ENCODE peak calls at places on chromosomes 1 and 21, in ten cellular contexts. One of them, this sample, is unnamed.

GRCh38 chr1:14553711-14554110 is 44.8 kb upstream of the KAZN start:
- DNase-seq in HepG2: no peak
- DNase-seq in SK-N-SH: no peak
- DNase-seq in K562: no peak
- DNase-seq in suprapubic skin: no peak
- DNase-seq in GM12878: no peak
- DNase-seq in transverse colon: no peak
- DNase-seq in sigmoid colon: no peak
- DNase-seq in H1: no peak
- DNase-seq in upper lobe of left lung: no peak
- DNase-seq in this sample: no peak

GRCh38 chr21:41762236-41762635 is 4.6 kb downstream of the RIPK4 start:
- DNase-seq in K562: no peak
- DNase-seq in transverse colon: no peak
- DNase-seq in upper lobe of left lung: no peak
- DNase-seq in HepG2: no peak
- DNase-seq in H1: peak; percentile 71
- DNase-seq in suprapubic skin: no peak
- DNase-seq in sigmoid colon: no peak
- DNase-seq in SK-N-SH: no peak
- DNase-seq in GM12878: no peak
- DNase-seq in this sample: no peak

GRCh38 chr1:150142083-150142482 is 7.6 kb upstream of the PLEKHO1 start:
- DNase-seq in suprapubic skin: no peak
- DNase-seq in sigmoid colon: no peak
- DNase-seq in transverse colon: no peak
- DNase-seq in K562: no peak
- DNase-seq in SK-N-SH: no peak
- DNase-seq in H1: no peak
- DNase-seq in HepG2: no peak
- DNase-seq in GM12878: no peak
- DNase-seq in upper lobe of left lung: no peak
- DNase-seq in this sample: no peak

GRCh38 chr1:37038079-37038702 is 3.9 kb upstream of the GRIK3 start:
- DNase-seq in H1: no peak
- DNase-seq in GM12878: no peak
- DNase-seq in suprapubic skin: no peak
- DNase-seq in HepG2: no peak
- DNase-seq in K562: peak; percentile 6
- DNase-seq in SK-N-SH: peak; percentile 54
- DNase-seq in upper lobe of left lung: no peak
- DNase-seq in sigmoid colon: no peak
- DNase-seq in transverse colon: no peak
- DNase-seq in this sample: no peak

GRCh38 chr1:14924455-14925325 is 228.9 kb upstream of the TMEM51 start:
- DNase-seq in GM12878: no peak
- DNase-seq in transverse colon: peak; percentile 50
- DNase-seq in suprapubic skin: no peak
- DNase-seq in HepG2: no peak
- DNase-seq in upper lobe of left lung: peak; percentile 93
- DNase-seq in K562: peak; percentile 72
- DNase-seq in H1: no peak
- DNase-seq in SK-N-SH: peak; percentile 90
- DNase-seq in sigmoid colon: no peak
- DNase-seq in this sample: peak; percentile 57

GRCh38 chr1:193241132-193241827 is 54.9 kb upstream of the B3GALT2 start:
- DNase-seq in suprapubic skin: no peak
- DNase-seq in upper lobe of left lung: peak; percentile 28
- DNase-seq in H1: no peak
- DNase-seq in GM12878: no peak
- DNase-seq in K562: no peak
- DNase-seq in transverse colon: no peak
- DNase-seq in sigmoid colon: no peak
- DNase-seq in HepG2: no peak
- DNase-seq in SK-N-SH: no peak
- DNase-seq in this sample: no peak

GRCh38 chr1:3306583-3307285 is 147.7 kb upstream of the ARHGEF16 start:
- DNase-seq in K562: no peak
- DNase-seq in SK-N-SH: no peak
- DNase-seq in GM12878: no peak
- DNase-seq in suprapubic skin: no peak
- DNase-seq in sigmoid colon: no peak
- DNase-seq in transverse colon: no peak
- DNase-seq in upper lobe of left lung: no peak
- DNase-seq in HepG2: no peak
- DNase-seq in H1: no peak
- DNase-seq in this sample: no peak

GRCh38 chr1:53949651-53950050 is 3.5 kb downstream of the LRRC42 start:
- DNase-seq in transverse colon: no peak
- DNase-seq in SK-N-SH: no peak
- DNase-seq in GM12878: no peak
- DNase-seq in K562: no peak
- DNase-seq in suprapubic skin: no peak
- DNase-seq in sigmoid colon: no peak
- DNase-seq in H1: no peak
- DNase-seq in HepG2: no peak
- DNase-seq in upper lobe of left lung: no peak
- DNase-seq in this sample: no peak

GRCh38 chr1:164748253-164748899 is 189.4 kb downstream of the PBX1 start:
- DNase-seq in upper lobe of left lung: no peak
- DNase-seq in K562: peak; percentile 18
- DNase-seq in SK-N-SH: no peak
- DNase-seq in H1: no peak
- DNase-seq in suprapubic skin: no peak
- DNase-seq in GM12878: no peak
- DNase-seq in HepG2: peak; percentile 10
- DNase-seq in transverse colon: no peak
- DNase-seq in sigmoid colon: peak; percentile 78
- DNase-seq in this sample: no peak

GRCh38 chr1:153434746-153435455 is 18.6 kb downstream of the S100A7A start:
- DNase-seq in H1: no peak
- DNase-seq in K562: peak; percentile 87
- DNase-seq in suprapubic skin: no peak
- DNase-seq in upper lobe of left lung: no peak
- DNase-seq in SK-N-SH: no peak
- DNase-seq in transverse colon: no peak
- DNase-seq in HepG2: no peak
- DNase-seq in GM12878: no peak
- DNase-seq in sigmoid colon: no peak
- DNase-seq in this sample: no peak

GRCh38 chr1:222464841-222465210 is 83.1 kb downstream of the HHIPL2 start:
- DNase-seq in H1: peak; percentile 80
- DNase-seq in transverse colon: peak; percentile 44
- DNase-seq in HepG2: peak; percentile 63
- DNase-seq in GM12878: peak; percentile 61
- DNase-seq in SK-N-SH: peak; percentile 62
- DNase-seq in sigmoid colon: peak; percentile 67
- DNase-seq in K562: peak; percentile 87
- DNase-seq in upper lobe of left lung: no peak
- DNase-seq in suprapubic skin: no peak
- DNase-seq in this sample: peak; percentile 36

GRCh38 chr1:245235156-245235555 is 80.4 kb downstream of the KIF26B start:
- DNase-seq in K562: no peak
- DNase-seq in sigmoid colon: no peak
- DNase-seq in H1: no peak
- DNase-seq in HepG2: no peak
- DNase-seq in upper lobe of left lung: no peak
- DNase-seq in transverse colon: no peak
- DNase-seq in SK-N-SH: no peak
- DNase-seq in GM12878: no peak
- DNase-seq in suprapubic skin: no peak
- DNase-seq in this sample: peak; percentile 46

GRCh38 chr1:167797005-167797404 is 75.2 kb downstream of the MPZL1 start:
- DNase-seq in suprapubic skin: peak; percentile 83
- DNase-seq in H1: no peak
- DNase-seq in transverse colon: peak; percentile 47
- DNase-seq in upper lobe of left lung: no peak
- DNase-seq in GM12878: no peak
- DNase-seq in sigmoid colon: peak; percentile 96
- DNase-seq in SK-N-SH: no peak
- DNase-seq in HepG2: no peak
- DNase-seq in K562: peak; percentile 56
- DNase-seq in this sample: peak; percentile 28

GRCh38 chr1:8410791-8411190 is 92.9 kb downstream of the SLC45A1 start:
- DNase-seq in HepG2: no peak
- DNase-seq in suprapubic skin: no peak
- DNase-seq in K562: no peak
- DNase-seq in H1: no peak
- DNase-seq in sigmoid colon: no peak
- DNase-seq in transverse colon: no peak
- DNase-seq in GM12878: no peak
- DNase-seq in SK-N-SH: no peak
- DNase-seq in upper lobe of left lung: no peak
- DNase-seq in this sample: no peak
- H3K27ac ChIP-seq in HepG2: no peak overlapping the region
- H3K27ac ChIP-seq in suprapubic skin: peak overlapping the region; percentile 70
- H3K27ac ChIP-seq in K562: no peak overlapping the region
- H3K27ac ChIP-seq in H1: no peak overlapping the region
- H3K27ac ChIP-seq in sigmoid colon: peak overlapping the region; percentile 96
- H3K27ac ChIP-seq in transverse colon: peak overlapping the region; percentile 91
- H3K27ac ChIP-seq in GM12878: no peak overlapping the region
- H3K27ac ChIP-seq in SK-N-SH: no peak overlapping the region
- H3K27ac ChIP-seq in upper lobe of left lung: peak overlapping the region; percentile 73
- H3K27ac ChIP-seq in this sample: peak overlapping the region; percentile 78

GRCh38 chr1:176617881-176618280 is 154.9 kb downstream of the PAPPA2 start:
- DNase-seq in HepG2: no peak
- DNase-seq in SK-N-SH: no peak
- DNase-seq in K562: no peak
- DNase-seq in suprapubic skin: no peak
- DNase-seq in sigmoid colon: no peak
- DNase-seq in GM12878: no peak
- DNase-seq in upper lobe of left lung: no peak
- DNase-seq in transverse colon: no peak
- DNase-seq in H1: no peak
- DNase-seq in this sample: no peak
- TF ChIP-seq EP300 in HepG2: no peak
- TF ChIP-seq EP300 in SK-N-SH: no peak
- TF ChIP-seq EP300 in K562: no peak
- TF ChIP-seq EP300 in suprapubic skin: no peak
- TF ChIP-seq EP300 in sigmoid colon: no peak
- TF ChIP-seq EP300 in GM12878: no peak
- TF ChIP-seq EP300 in upper lobe of left lung: no peak
- TF ChIP-seq EP300 in transverse colon: no peak
- TF ChIP-seq EP300 in H1: no peak
- TF ChIP-seq EP300 in this sample: no peak

GRCh38 chr1:99645199-99645598 is 714 bp upstream of the PALMD start:
- DNase-seq in suprapubic skin: peak; percentile 78
- DNase-seq in SK-N-SH: no peak
- DNase-seq in transverse colon: no peak
- DNase-seq in HepG2: peak; percentile 76
- DNase-seq in sigmoid colon: no peak
- DNase-seq in upper lobe of left lung: no peak
- DNase-seq in H1: no peak
- DNase-seq in K562: peak; percentile 53
- DNase-seq in GM12878: no peak
- DNase-seq in this sample: no peak
- TF ChIP-seq POLR2AphosphoS5 in suprapubic skin: peak; percentile 75
- TF ChIP-seq POLR2AphosphoS5 in SK-N-SH: no peak
- TF ChIP-seq POLR2AphosphoS5 in transverse colon: no peak
- TF ChIP-seq POLR2AphosphoS5 in HepG2: no peak
- TF ChIP-seq POLR2AphosphoS5 in sigmoid colon: no peak
- TF ChIP-seq POLR2AphosphoS5 in upper lobe of left lung: peak; percentile 52
- TF ChIP-seq POLR2AphosphoS5 in H1: no peak
- TF ChIP-seq POLR2AphosphoS5 in K562: no peak
- TF ChIP-seq POLR2AphosphoS5 in GM12878: no peak
- TF ChIP-seq POLR2AphosphoS5 in this sample: no peak

GRCh38 chr1:195336718-195337269 is 1271.4 kb downstream of the KCNT2 start:
- DNase-seq in K562: no peak
- DNase-seq in transverse colon: no peak
- DNase-seq in SK-N-SH: no peak
- DNase-seq in H1: no peak
- DNase-seq in suprapubic skin: no peak
- DNase-seq in GM12878: no peak
- DNase-seq in sigmoid colon: no peak
- DNase-seq in HepG2: no peak
- DNase-seq in upper lobe of left lung: no peak
- DNase-seq in this sample: no peak

GRCh38 chr1:195328681-195329080 is 1279.6 kb downstream of the KCNT2 start:
- DNase-seq in HepG2: no peak
- DNase-seq in K562: no peak
- DNase-seq in upper lobe of left lung: no peak
- DNase-seq in transverse colon: no peak
- DNase-seq in SK-N-SH: no peak
- DNase-seq in GM12878: no peak
- DNase-seq in sigmoid colon: no peak
- DNase-seq in H1: no peak
- DNase-seq in suprapubic skin: no peak
- DNase-seq in this sample: no peak

GRCh38 chr1:195335541-195335940 is 1272.7 kb downstream of the KCNT2 start:
- DNase-seq in upper lobe of left lung: no peak
- DNase-seq in transverse colon: no peak
- DNase-seq in H1: no peak
- DNase-seq in suprapubic skin: no peak
- DNase-seq in HepG2: no peak
- DNase-seq in SK-N-SH: no peak
- DNase-seq in K562: no peak
- DNase-seq in sigmoid colon: no peak
- DNase-seq in GM12878: no peak
- DNase-seq in this sample: no peak

GRCh38 chr1:195328102-195328501 is 1280.1 kb downstream of the KCNT2 start:
- DNase-seq in SK-N-SH: no peak
- DNase-seq in HepG2: no peak
- DNase-seq in H1: no peak
- DNase-seq in transverse colon: no peak
- DNase-seq in suprapubic skin: no peak
- DNase-seq in upper lobe of left lung: no peak
- DNase-seq in K562: no peak
- DNase-seq in GM12878: no peak
- DNase-seq in sigmoid colon: no peak
- DNase-seq in this sample: no peak

GRCh38 chr1:195332102-195332501 is 1276.1 kb downstream of the KCNT2 start:
- DNase-seq in suprapubic skin: no peak
- DNase-seq in SK-N-SH: no peak
- DNase-seq in HepG2: no peak
- DNase-seq in K562: no peak
- DNase-seq in upper lobe of left lung: no peak
- DNase-seq in H1: no peak
- DNase-seq in transverse colon: no peak
- DNase-seq in GM12878: no peak
- DNase-seq in sigmoid colon: no peak
- DNase-seq in this sample: no peak
- H3K27ac ChIP-seq in suprapubic skin: no peak overlapping the region
- H3K27ac ChIP-seq in SK-N-SH: no peak overlapping the region
- H3K27ac ChIP-seq in HepG2: no peak overlapping the region
- H3K27ac ChIP-seq in K562: no peak overlapping the region
- H3K27ac ChIP-seq in upper lobe of left lung: no peak overlapping the region
- H3K27ac ChIP-seq in H1: no peak overlapping the region
- H3K27ac ChIP-seq in transverse colon: no peak overlapping the region
- H3K27ac ChIP-seq in GM12878: no peak overlapping the region
- H3K27ac ChIP-seq in sigmoid colon: no peak overlapping the region
- H3K27ac ChIP-seq in this sample: no peak overlapping the region